ENCODE peak calls at places on chromosome 10, in eight cellular contexts. D is heart right ventricle; H is chondrocyte; S is progenitor cell of endocrine pancreas; N is mammary epithelial cell; Z is stimulated activated CD8-positive, alpha-beta memory T cell treated with anti-CD3 and anti-CD28 coated beads, Interleukin-15, amount 100 ng/mL, for 24 hours; G is stimulated activated CD4-positive, alpha-beta T cell treated with anti-CD3 and anti-CD28 coated beads, Interleukin-1b, Interleukin-23, amount 100 ng/mL, for 24 hours; V is germinal center. O is an unnamed sample.

GRCh38 chr10:43264324-43264986 is 2.4 kb downstream of the RASGEF1A start:
- DNase-seq in S (no peak), D (no peak), V (peak), G (no peak), N (no peak), H (no peak), Z (no peak), O (no peak)

GRCh38 chr10:25530306-25530705 is 355.5 kb downstream of the GPR158 start:
- DNase-seq in N (no peak), V (no peak), G (no peak), H (no peak), D (no peak), S (no peak), Z (no peak), O (no peak)

GRCh38 chr10:76025124-76025477 is 593.7 kb downstream of the LRMDA start:
- DNase-seq in Z (no peak), N (no peak), H (no peak), G (no peak), V (no peak), S (no peak), D (no peak), O (no peak)

GRCh38 chr10:93751832-93752231 is 5.9 kb upstream of the LGI1 start:
- DNase-seq in Z (no peak), V (peak), S (no peak), N (peak), G (no peak), H (no peak), D (no peak), O (peak)

GRCh38 chr10:31615129-31615528 is 296.1 kb downstream of the ZEB1 start:
- DNase-seq in S (no peak), Z (no peak), V (no peak), D (no peak), H (no peak), N (no peak), G (no peak), O (no peak)

GRCh38 chr10:34403512-34403911 is 411.6 kb downstream of the PARD3 start:
- DNase-seq in N (peak), D (no peak), H (no peak), S (no peak), G (no peak), Z (no peak), V (no peak), O (peak)

GRCh38 chr10:121540773-121541395 is 57.4 kb downstream of the FGFR2 start:
- DNase-seq in S (no peak), D (no peak), H (no peak), V (no peak), Z (no peak), G (no peak), N (no peak), O (no peak)

GRCh38 chr10:124092270-124093075 is 925 bp downstream of the CHST15 start:
- DNase-seq in S (peak), N (peak), G (no peak), Z (no peak), D (peak), V (peak), H (peak), O (no peak)

GRCh38 chr10:55024718-55025117 is 223.7 kb upstream of the PCDH15 start:
- DNase-seq in H (no peak), V (no peak), N (no peak), Z (no peak), D (no peak), G (no peak), S (no peak), O (no peak)

GRCh38 chr10:78412605-78413004 is 378.9 kb downstream of the RPS24 start:
- DNase-seq in S (no peak), D (no peak), G (no peak), V (no peak), H (no peak), N (no peak), Z (no peak), O (no peak)

GRCh38 chr10:131841669-131842139 is 59.1 kb upstream of the PPP2R2D start:
- DNase-seq in H (peak), S (peak), V (no peak), Z (no peak), D (no peak), G (no peak), N (no peak), O (no peak)

GRCh38 chr10:86603256-86603655 is 51.1 kb upstream of the OPN4 start:
- DNase-seq in H (no peak), V (no peak), S (no peak), N (peak), G (no peak), D (no peak), Z (no peak), O (peak)

GRCh38 chr10:129023057-129023456 is 444.0 kb upstream of the MGMT start:
- DNase-seq in V (no peak), S (no peak), N (no peak), D (peak), H (no peak), G (no peak), Z (no peak), O (no peak)

GRCh38 chr10:34804306-34804705 is 10.8 kb downstream of the PARD3 start:
- DNase-seq in H (no peak), D (no peak), S (no peak), V (no peak), G (no peak), Z (no peak), N (peak), O (no peak)

GRCh38 chr10:114766470-114766869 is 55.1 kb upstream of the FHIP2A start:
- DNase-seq in S (no peak), Z (no peak), G (no peak), V (no peak), N (no peak), H (no peak), D (no peak), O (no peak)

GRCh38 chr10:6218692-6219493 is 16.2 kb downstream of the PFKFB3 start:
- DNase-seq in V (no peak), D (no peak), Z (no peak), H (no peak), N (peak), S (no peak), G (no peak), O (peak)

GRCh38 chr10:89332092-89332633 is 4.4 kb downstream of the IFIT3 start:
- DNase-seq in H (no peak), N (peak), V (peak), G (no peak), Z (no peak), S (no peak), D (no peak), O (peak)

GRCh38 chr10:72276421-72277339 is 3.0 kb downstream of the DDIT4 start:
- DNase-seq in H (no peak), G (no peak), D (no peak), N (peak), Z (no peak), V (no peak), S (no peak), O (peak)

GRCh38 chr10:78178940-78179339 is 145.3 kb downstream of the RPS24 start:
- DNase-seq in G (no peak), N (peak), S (no peak), H (no peak), Z (no peak), V (no peak), D (no peak), O (no peak)

GRCh38 chr10:69352569-69353264 is 64.0 kb downstream of the TACR2 start:
- DNase-seq in V (no peak), N (no peak), S (no peak), D (no peak), H (no peak), Z (no peak), G (no peak), O (peak)

GRCh38 chr10:87702260-87702972 is 42.7 kb downstream of the PAPSS2 start:
- DNase-seq in D (no peak), H (no peak), Z (no peak), N (no peak), S (no peak), V (no peak), G (no peak), O (no peak)

GRCh38 chr10:100153239-100153840 is 32.5 kb downstream of the ERLIN1 start:
- DNase-seq in N (peak), D (no peak), Z (no peak), S (no peak), G (no peak), V (no peak), H (no peak), O (no peak)

GRCh38 chr10:119233821-119234220 is 26.4 kb downstream of the GRK5 start:
- DNase-seq in V (no peak), H (no peak), Z (no peak), D (no peak), G (no peak), N (no peak), S (no peak), O (peak)

GRCh38 chr10:110701618-110701971 is 57.5 kb downstream of the RBM20 start:
- DNase-seq in H (no peak), G (no peak), S (no peak), Z (no peak), D (no peak), V (no peak), N (no peak), O (no peak)

GRCh38 chr10:79393924-79394610 is 46.8 kb downstream of the PPIF start:
- DNase-seq in D (peak), Z (no peak), N (no peak), V (no peak), G (no peak), H (peak), S (no peak), O (no peak)

GRCh38 chr10:133124357-133125211 is 35.4 kb upstream of the KNDC1 start:
- DNase-seq in V (no peak), D (peak), S (peak), G (no peak), Z (no peak), H (peak), N (no peak), O (peak)

GRCh38 chr10:132135398-132135872 is 51.3 kb upstream of the DPYSL4 start:
- DNase-seq in G (no peak), N (no peak), H (peak), V (no peak), D (peak), S (no peak), Z (no peak), O (no peak)

GRCh38 chr10:47383254-47384147 is 592 bp downstream of the ZNF488 start:
- DNase-seq in V (no peak), D (no peak), G (no peak), H (no peak), S (peak), Z (no peak), N (no peak), O (no peak)

GRCh38 chr10:17216217-17216900 is 11.7 kb upstream of the VIM start:
- DNase-seq in N (peak), Z (no peak), H (no peak), S (no peak), D (no peak), V (no peak), G (no peak), O (peak)

GRCh38 chr10:77504870-77505257 is 132.7 kb downstream of the KCNMA1 start:
- DNase-seq in Z (no peak), G (no peak), N (peak), S (no peak), V (no peak), D (no peak), H (no peak), O (no peak)

GRCh38 chr10:117734626-117735405 is 192.3 kb downstream of the EMX2 start:
- DNase-seq in D (no peak), G (no peak), S (no peak), Z (no peak), N (no peak), H (no peak), V (no peak), O (no peak)

GRCh38 chr10:12179616-12180015 is 16.1 kb downstream of the NUDT5 start:
- DNase-seq in V (no peak), S (no peak), G (no peak), N (no peak), D (no peak), H (no peak), Z (no peak), O (no peak)

GRCh38 chr10:86287422-86287793 is 79.2 kb downstream of the GRID1 start:
- DNase-seq in V (no peak), G (no peak), S (no peak), N (no peak), H (peak), D (no peak), Z (no peak), O (no peak)

GRCh38 chr10:6781133-6781770 is 201.2 kb upstream of the PRKCQ start:
- DNase-seq in S (no peak), H (no peak), N (no peak), V (no peak), G (no peak), D (no peak), Z (no peak), O (no peak)